ENCODE peak calls at places on chromosome 15, in eight cellular contexts. U, O, N, I, B, F, A and W are unnamed samples.

GRCh38 chr15:73936181-73936580 is 9.9 kb downstream of the LOXL1 start:
- DNase-seq in N (no peak), F (no peak), B (no peak), A (peak), O (peak), U (no peak), I (no peak), W (peak)

GRCh38 chr15:92599394-92599970 is 56.1 kb downstream of the FAM174B start:
- DNase-seq in A (no peak), U (no peak), I (no peak), B (no peak), F (no peak), N (no peak), O (no peak), W (no peak)

GRCh38 chr15:63765338-63765737 is 68.4 kb downstream of the HERC1 start:
- DNase-seq in B (no peak), U (no peak), A (no peak), O (peak), F (no peak), N (no peak), I (no peak), W (no peak)

GRCh38 chr15:35090104-35090807 is 5.2 kb upstream of the NANOGP8 start:
- DNase-seq in O (no peak), B (no peak), F (no peak), U (no peak), A (no peak), I (no peak), N (no peak), W (no peak)

GRCh38 chr15:82312611-82313349 is 36.5 kb downstream of the GOLGA6L10 start:
- DNase-seq in O (no peak), B (peak), N (no peak), A (no peak), F (no peak), U (no peak), I (peak), W (no peak)

GRCh38 chr15:91853968-91854943 is 748 bp downstream of the SLCO3A1 start:
- DNase-seq in U (peak), N (peak), I (no peak), F (peak), O (peak), A (peak), B (no peak), W (peak)

GRCh38 chr15:33608714-33609113 is 297.9 kb downstream of the RYR3 start:
- DNase-seq in A (no peak), I (no peak), N (no peak), U (no peak), O (peak), F (no peak), B (no peak), W (no peak)

GRCh38 chr15:98823012-98823458 is 174.7 kb downstream of the IGF1R start:
- DNase-seq in N (peak), A (no peak), U (no peak), O (peak), B (peak), I (no peak), F (no peak), W (no peak)